ENCODE peak calls at places on chromosomes 7 and 10, in seven cellular contexts. H is osteocyte, U is kidney, Q is H9, X is brain microvascular endothelial cell, F is fibroblast of mammary gland, O is AG09319. A is an unnamed sample.

GRCh38 chr10:95234951-95235350 is 40.9 kb downstream of the ACSM6 start:
- DNase-seq in H (no peak), U (no peak), Q (no peak), X (no peak), F (no peak), O (no peak), A (no peak)

GRCh38 chr10:101561068-101561915 is 26.8 kb downstream of the POLL start:
- DNase-seq in H (peak; percentile 77), U (peak; percentile 41), Q (peak; percentile 21), X (no peak), F (no peak), O (no peak), A (no peak)

GRCh38 chr7:91088156-91088555 is 176.1 kb upstream of the FZD1 start:
- DNase-seq in H (no peak), U (no peak), Q (no peak), X (no peak), F (no peak), O (no peak), A (no peak)

GRCh38 chr10:95265572-95265971 is 25.2 kb downstream of the PDLIM1 start:
- DNase-seq in H (no peak), U (no peak), Q (no peak), X (no peak), F (no peak), O (no peak), A (no peak)

GRCh38 chr10:73529089-73529832 is 33.4 kb upstream of the PPP3CB start:
- DNase-seq in H (no peak), U (no peak), Q (peak; percentile 71), X (peak; percentile 61), F (peak; percentile 82), O (peak; percentile 49), A (peak; percentile 80)

GRCh38 chr7:93048136-93048930 is 69.4 kb downstream of the SAMD9 start:
- DNase-seq in H (no peak), U (no peak), Q (no peak), X (no peak), F (peak; percentile 72), O (no peak), A (peak; percentile 6)

GRCh38 chr10:118963341-118963740 is 66.2 kb upstream of the NANOS1 start:
- DNase-seq in H (no peak), U (no peak), Q (peak; percentile 20), X (no peak), F (no peak), O (no peak), A (no peak)

GRCh38 chr10:89633484-89633883 is 11.6 kb downstream of the PANK1 start:
- DNase-seq in H (no peak), U (no peak), Q (no peak), X (peak; percentile 73), F (peak; percentile 85), O (peak; percentile 56), A (peak; percentile 79)

GRCh38 chr10:26138613-26139012 is 78.0 kb upstream of the GAD2 start:
- DNase-seq in H (no peak), U (no peak), Q (no peak), X (no peak), F (no peak), O (no peak), A (no peak)

GRCh38 chr7:18770154-18770807 is 274.7 kb downstream of the HDAC9 start:
- DNase-seq in H (no peak), U (no peak), Q (no peak), X (peak; percentile 84), F (peak; percentile 91), O (no peak), A (peak; percentile 20)

GRCh38 chr7:525740-526139 is 6.1 kb upstream of the PDGFA start:
- DNase-seq in H (no peak), U (no peak), Q (no peak), X (no peak), F (peak; percentile 20), O (no peak), A (peak; percentile 73)

GRCh38 chr10:61480226-61480625 is 27.0 kb upstream of the TMEM26 start:
- DNase-seq in H (no peak), U (no peak), Q (no peak), X (no peak), F (no peak), O (no peak), A (peak; percentile 39)

GRCh38 chr7:55020481-55020871 is 1.7 kb downstream of the EGFR start:
- DNase-seq in H (no peak), U (no peak), Q (no peak), X (peak; percentile 12), F (peak; percentile 86), O (no peak), A (peak; percentile 98)

GRCh38 chr10:48924988-48925387 is 14.7 kb downstream of the LRRC18 start:
- DNase-seq in H (peak; percentile 48), U (no peak), Q (peak; percentile 12), X (no peak), F (no peak), O (no peak), A (no peak)

GRCh38 chr7:128852537-128853254 is 10.0 kb upstream of the ATP6V1F start:
- DNase-seq in H (no peak), U (peak; percentile 65), Q (no peak), X (no peak), F (no peak), O (no peak), A (no peak)

GRCh38 chr7:129969881-129970446 is 17.2 kb upstream of the UBE2H start:
- DNase-seq in H (no peak), U (peak; percentile 90), Q (no peak), X (peak; percentile 67), F (peak; percentile 36), O (no peak), A (peak; percentile 91)

GRCh38 chr10:97081621-97082235 is 104.0 kb downstream of the SLIT1 start:
- DNase-seq in H (no peak), U (no peak), Q (peak; percentile 81), X (peak; percentile 32), F (peak; percentile 55), O (peak; percentile 15), A (peak; percentile 73)

GRCh38 chr10:2921956-2922680 is 145.2 kb upstream of the PFKP start:
- DNase-seq in H (no peak), U (no peak), Q (no peak), X (peak; percentile 16), F (peak; percentile 4), O (no peak), A (no peak)

DNA sequence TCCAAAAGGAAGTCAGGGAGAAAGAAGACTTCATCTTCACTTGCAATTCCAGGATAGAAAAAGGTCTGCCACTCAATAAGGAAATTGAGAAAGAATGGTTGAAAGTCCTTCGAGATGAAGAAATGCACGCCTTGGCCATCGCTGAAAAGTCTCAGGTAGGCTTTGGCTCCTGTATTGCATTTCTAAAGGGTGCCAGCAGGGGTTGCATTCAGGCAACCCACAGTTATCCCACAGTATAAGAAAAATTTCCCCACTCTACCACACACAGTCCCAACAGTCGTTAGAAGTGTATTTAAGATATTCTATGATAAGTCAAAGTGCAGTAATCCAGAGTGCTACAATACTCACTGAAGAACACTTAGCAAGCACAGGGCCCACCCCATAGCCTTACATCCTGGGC is 93.4 kb upstream of the FGL2 start:
- DNase-seq in H (no peak), U (no peak), Q (no peak), X (no peak), F (no peak), O (no peak), A (peak; percentile 4)
- TF ChIP-seq CTCF in H (no peak), U (no peak), Q (peak; percentile 42), X (no peak), F (no peak), O (no peak), A (no peak)

GRCh38 chr7:63925262-63925625 is 73.4 kb upstream of the ZNF722 start:
- DNase-seq in H (no peak), U (no peak), Q (no peak), X (no peak), F (no peak), O (no peak), A (no peak)
- TF ChIP-seq CTCF in H (no peak), U (no peak), Q (no peak), X (no peak), F (no peak), O (no peak), A (no peak)

GRCh38 chr10:100085596-100085995 is 3.9 kb upstream of the CPN1 start:
- DNase-seq in H (no peak), U (no peak), Q (no peak), X (no peak), F (no peak), O (no peak), A (no peak)
- TF ChIP-seq CTCF in H (no peak), U (no peak), Q (no peak), X (no peak), F (no peak), O (no peak), A (no peak)

GRCh38 chr10:103618575-103619423 is 125.3 kb downstream of the NEURL1 start:
- DNase-seq in H (no peak), U (peak; percentile 85), Q (no peak), X (no peak), F (peak; percentile 83), O (peak; percentile 83), A (no peak)
- TF ChIP-seq CTCF in H (no peak), U (no peak), Q (no peak), X (no peak), F (no peak), O (no peak), A (no peak)

DNA sequence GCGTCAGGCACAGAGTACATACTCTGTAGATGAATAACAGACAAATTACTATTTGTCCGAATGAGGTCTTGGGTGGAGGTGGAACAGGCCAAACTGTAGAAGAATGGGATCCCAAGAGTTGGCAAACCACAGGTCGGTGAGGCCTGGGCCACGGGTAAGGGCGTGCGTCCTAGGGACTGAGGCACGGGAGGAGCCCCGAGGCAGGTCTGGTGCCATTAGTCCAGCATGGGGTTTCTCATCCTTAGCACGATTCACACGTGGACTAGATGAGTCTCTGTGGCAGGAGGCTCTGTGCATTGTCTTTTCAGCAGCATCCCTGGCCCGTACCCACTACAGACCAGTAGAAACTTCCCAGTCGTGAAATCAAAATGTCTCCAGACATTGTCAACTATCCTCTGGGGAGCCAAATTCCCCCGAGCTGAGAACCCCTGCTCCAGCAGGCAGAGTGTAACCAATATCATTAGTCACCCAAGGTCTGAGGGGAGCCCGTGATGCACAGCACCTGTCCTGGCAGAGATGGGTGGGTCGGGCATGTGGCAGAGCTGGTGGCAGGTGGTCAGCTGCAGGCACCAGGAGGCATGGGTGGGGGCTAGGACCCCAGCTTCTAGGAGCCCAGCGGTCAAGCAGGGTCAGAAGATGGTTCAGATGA is 61.3 kb downstream of the COL13A1 start:
- DNase-seq in H (no peak), U (no peak), Q (no peak), X (no peak), F (no peak), O (no peak), A (no peak)
- TF ChIP-seq CTCF in H (no peak), U (no peak), Q (no peak), X (no peak), F (no peak), O (no peak), A (no peak)

DNA sequence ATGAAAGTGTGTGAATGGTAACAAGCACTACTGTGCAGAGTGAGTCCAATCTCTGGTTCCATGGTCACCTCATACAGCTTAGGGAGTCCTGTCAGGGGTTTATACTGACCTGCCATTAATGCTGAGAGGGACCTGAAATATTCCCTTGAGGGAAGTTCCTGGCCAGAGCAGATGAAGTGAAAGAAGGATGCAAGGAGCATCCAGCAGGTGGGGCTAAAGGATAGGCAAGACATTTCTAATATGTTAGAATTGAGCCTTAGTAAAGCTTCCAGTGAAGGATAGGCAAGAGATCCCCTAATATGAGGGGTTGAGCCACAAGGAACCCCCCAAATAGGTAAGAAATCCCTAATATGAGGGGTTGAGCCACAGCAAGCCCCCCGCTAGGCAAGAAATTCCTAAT is 25.5 kb upstream of the FAM221A start:
- DNase-seq in H (no peak), U (no peak), Q (peak; percentile 65), X (peak; percentile 16), F (peak; percentile 43), O (no peak), A (peak; percentile 25)
- TF ChIP-seq CTCF in H (peak; percentile 26), U (peak; percentile 18), Q (peak; percentile 75), X (peak; percentile 51), F (peak; percentile 50), O (peak; percentile 10), A (no peak)